ENCODE peak calls at places on chromosomes 16 and 17, in five cellular contexts. T is heart left ventricle, N is stomach, J is A549, G is gastrocnemius medialis. O is an unnamed sample. For H3K4me1, the result is how much of the 10 kb centered on the place peaks cover.

GRCh38 chr16:27455700-27456099 is 53.7 kb downstream of the IL21R start:
- DNase-seq in T (no peak), N (no peak), J (no peak), G (no peak), O (no peak)

GRCh38 chr16:67101301-67101675 is 8.5 kb upstream of the PHAF1 start:
- DNase-seq in J (no peak), G (no peak), N (no peak), T (no peak), O (no peak)

GRCh38 chr17:77555110-77555509 is 403.4 kb upstream of the TNRC6C start:
- DNase-seq in G (peak), J (no peak), N (no peak), T (no peak), O (no peak)

GRCh38 chr17:1271441-1271840 is 1.2 kb downstream of the BHLHA9 start:
- DNase-seq in T (no peak), G (no peak), J (no peak), N (no peak), O (no peak)

GRCh38 chr16:9969580-9969979 is 212.6 kb downstream of the GRIN2A start:
- DNase-seq in N (no peak), G (no peak), T (no peak), J (no peak), O (no peak)

GRCh38 chr17:77373298-77374169 is 232.8 kb downstream of the SEC14L1 start:
- DNase-seq in J (no peak), N (peak), T (peak), G (no peak), O (no peak)

GRCh38 chr17:15247891-15248529 is 17.1 kb downstream of the PMP22 start:
- DNase-seq in N (no peak), G (no peak), J (peak), T (no peak), O (no peak)

GRCh38 chr16:19595043-19595767 is 39.7 kb downstream of the VPS35L start:
- DNase-seq in T (peak), J (peak), N (peak), G (no peak), O (no peak)

GRCh38 chr17:48024149-48025039 is 13.2 kb downstream of the COPZ2 start:
- DNase-seq in J (peak), N (peak), T (peak), G (peak), O (no peak)

GRCh38 chr17:39553326-39553945 is 54.3 kb downstream of the NEUROD2 start:
- DNase-seq in G (no peak), N (no peak), J (no peak), T (no peak), O (no peak)

GRCh38 chr16:77853125-77853524 is 64.8 kb downstream of the VAT1L start:
- DNase-seq in T (no peak), J (no peak), G (no peak), N (no peak), O (no peak)

GRCh38 chr17:17186051-17186450 is 20.1 kb downstream of the PLD6 start:
- DNase-seq in G (no peak), T (no peak), J (no peak), N (peak), O (no peak)

GRCh38 chr17:4247981-4248388 is 15.8 kb downstream of the ANKFY1 start:
- DNase-seq in J (no peak), G (no peak), N (peak), T (no peak), O (peak)

GRCh38 chr17:8963665-8964258 is 1.7 kb downstream of the PIK3R5 start:
- DNase-seq in J (no peak), G (no peak), T (no peak), N (no peak), O (no peak)

GRCh38 chr16:19153876-19154275 is 14.2 kb upstream of the SYT17 start:
- DNase-seq in N (no peak), T (no peak), G (no peak), J (peak), O (no peak)

GRCh38 chr16:77300232-77300631 is 101.0 kb downstream of the SYCE1L start:
- DNase-seq in T (no peak), N (no peak), J (no peak), G (no peak), O (no peak)

GRCh38 chr16:75081179-75081859 is 35.3 kb downstream of the LDHD start:
- DNase-seq in N (no peak), T (no peak), J (no peak), G (no peak), O (no peak)

GRCh38 chr17:39702901-39703893 is 3.3 kb downstream of the ERBB2 start:
- DNase-seq in J (peak), T (no peak), N (no peak), G (no peak), O (peak)

GRCh38 chr16:85832578-85833539 is 33.4 kb downstream of the COX4I1 start:
- DNase-seq in T (no peak), N (no peak), G (no peak), J (no peak), O (no peak)

GRCh38 chr17:83073389-83074063 is 5.9 kb upstream of the METRNL start:
- DNase-seq in G (no peak), N (peak), T (no peak), J (no peak), O (no peak)

GRCh38 chr17:74918906-74919305 is 4.1 kb downstream of the USH1G start:
- DNase-seq in G (no peak), N (no peak), J (no peak), T (no peak), O (no peak)

GRCh38 chr17:78342438-78343098 is 17.3 kb downstream of the SOCS3 start:
- DNase-seq in G (peak), T (peak), N (no peak), J (peak), O (no peak)

GRCh38 chr17:20189322-20189721 is 180.2 kb downstream of the SPECC1 start:
- DNase-seq in G (no peak), N (no peak), T (no peak), J (no peak), O (no peak)

GRCh38 chr17:76370261-76370993 is 14.0 kb upstream of the SPHK1 start:
- DNase-seq in J (peak), N (peak), G (peak), T (peak), O (no peak)

GRCh38 chr17:63991611-63992010 is 6.5 kb upstream of the PRR29 start:
- DNase-seq in G (no peak), T (peak), N (no peak), J (no peak), O (peak)

GRCh38 chr17:75658237-75658636 is 8.7 kb downstream of the RECQL5 start:
- DNase-seq in N (no peak), T (no peak), G (no peak), J (no peak), O (no peak)

GRCh38 chr16:84143081-84143480 is 1.9 kb downstream of the HSDL1 start:
- DNase-seq in G (no peak), T (no peak), N (no peak), J (no peak), O (no peak)

GRCh38 chr16:84144301-84144858 is 597 bp downstream of the HSDL1 start:
- DNase-seq in J (peak), N (peak), T (peak), G (no peak), O (no peak)

GRCh38 chr16:84141143-84141670 is 3.8 kb downstream of the HSDL1 start:
- DNase-seq in N (no peak), T (no peak), J (peak), G (peak), O (no peak)

GRCh38 chr16:84143784-84144199 is 1.2 kb downstream of the HSDL1 start:
- DNase-seq in G (no peak), T (no peak), J (no peak), N (no peak), O (no peak)

DNA sequence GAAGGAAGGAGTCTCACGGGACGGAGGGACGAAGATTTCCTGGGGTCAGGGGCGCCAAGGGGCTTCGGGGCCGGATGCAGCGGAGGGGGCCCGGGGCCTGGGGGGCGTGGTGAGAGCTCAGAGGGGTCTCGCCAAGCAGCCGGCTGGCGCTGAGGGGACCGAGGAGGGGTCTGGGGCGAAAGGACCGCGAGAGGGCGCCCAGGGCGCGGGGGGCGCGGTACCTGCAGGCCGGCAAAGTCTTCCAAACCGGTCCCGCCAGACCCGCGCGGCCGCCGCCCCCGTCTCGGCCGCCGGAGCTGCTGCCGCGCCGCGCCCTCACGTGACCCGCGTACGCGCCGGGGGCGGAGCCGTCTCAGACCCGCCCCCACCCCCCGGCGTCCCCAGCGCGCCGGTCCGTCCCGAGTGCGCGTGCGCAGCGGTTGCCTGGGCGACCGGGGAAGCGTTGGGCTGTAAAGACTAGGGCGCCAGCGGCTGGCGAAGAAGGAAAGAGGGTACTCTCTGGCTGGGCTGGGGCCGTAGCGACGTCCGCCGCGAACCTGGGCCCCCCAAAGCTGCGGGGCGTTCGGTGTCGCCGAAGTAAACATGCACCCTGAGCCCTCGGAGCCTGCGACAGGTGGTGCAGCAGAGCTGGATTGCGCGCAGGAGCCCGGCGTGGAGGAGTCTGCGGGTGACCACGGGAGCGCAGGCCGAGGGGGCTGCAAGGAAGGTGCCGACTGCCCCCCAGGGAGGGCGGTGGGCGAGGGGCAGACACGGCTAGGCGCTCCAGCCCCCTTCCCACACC is at the start of the genes DNAAF1 and HSDL1:
- DNase-seq in N (peak), T (peak), G (peak), J (peak), O (peak)
- TF ChIP-seq POLR2A in N (no peak), T (peak), G (peak), J (peak), O (no peak)

GRCh38 chr16:48223490-48223889 is 20.6 kb upstream of the LONP2 start:
- DNase-seq in G (no peak), J (no peak), N (no peak), T (no peak), O (no peak)

GRCh38 chr16:48217708-48218107 is 26.4 kb upstream of the LONP2 start:
- DNase-seq in G (no peak), T (no peak), J (no peak), N (no peak), O (no peak)

GRCh38 chr16:48218473-48218872 is 25.6 kb upstream of the LONP2 start:
- DNase-seq in G (no peak), N (no peak), T (no peak), J (no peak), O (no peak)

GRCh38 chr16:48215738-48216137 is 28.4 kb upstream of the LONP2 start:
- DNase-seq in G (no peak), J (no peak), T (no peak), N (no peak), O (no peak)

GRCh38 chr16:48220891-48221290 is 23.2 kb upstream of the LONP2 start:
- DNase-seq in N (no peak), T (no peak), G (no peak), J (no peak), O (no peak)
- H3K4me1 ChIP-seq in N (under half), T (under half), G (under half), J (under half), O (under half)

DNA sequence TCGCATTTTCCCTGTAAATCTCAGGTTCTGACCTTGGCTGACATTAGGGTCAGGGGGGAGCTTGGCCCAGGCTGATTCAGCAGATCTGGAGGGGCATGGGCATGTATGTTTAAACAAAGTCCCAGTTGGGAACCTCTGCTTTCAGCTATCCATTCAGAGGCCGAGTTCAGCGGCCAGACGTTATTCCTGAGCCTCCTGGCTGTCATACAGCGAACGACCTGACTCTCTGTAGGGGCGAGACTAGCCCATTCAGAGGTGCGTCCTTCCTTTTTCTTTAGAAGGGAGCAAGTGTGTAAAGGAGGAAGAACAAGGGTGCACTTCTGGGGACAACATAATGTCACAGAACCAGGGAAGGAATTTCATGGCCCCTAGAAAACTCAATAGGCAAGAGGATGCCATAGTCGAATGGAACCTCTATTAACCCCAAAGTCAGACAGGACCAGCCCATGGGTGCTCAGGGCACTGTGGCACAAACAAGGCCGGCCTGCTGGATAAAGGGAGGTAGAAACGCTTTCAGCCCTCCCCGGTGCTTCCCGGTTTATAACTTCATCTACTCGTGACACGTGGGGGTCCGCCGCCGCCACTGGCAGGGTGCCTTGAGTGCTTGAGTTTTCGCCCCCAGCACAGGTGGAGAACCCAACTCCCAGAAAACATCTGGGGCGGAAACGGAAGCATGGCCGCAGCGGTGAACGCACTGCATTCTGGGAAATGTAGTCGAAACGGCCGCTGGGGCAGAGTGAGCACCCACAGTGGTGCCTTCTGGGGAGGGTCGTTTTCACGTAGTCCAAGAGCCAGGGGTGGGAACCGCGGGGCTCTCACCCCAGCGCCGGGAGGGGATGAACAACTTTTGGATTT is 33.2 kb upstream of the PLCG2 start:
- DNase-seq in J (peak), N (peak), T (peak), G (peak), O (peak)
- TF ChIP-seq POLR2A in J (peak), N (no peak), T (no peak), G (no peak), O (no peak)

GRCh38 chr17:35044181-35044580 is 19.3 kb downstream of the RFFL start:
- DNase-seq in G (no peak), N (no peak), T (no peak), J (no peak), O (no peak)
- H3K4me1 ChIP-seq in G (under half), N (under half), T (under half), J (under half), O (under half)

O was measured in breast epithelium.